ENCODE peak calls at places on chromosomes 16 and 17, in seven cellular contexts. E is stomach, Y is transverse colon, D is GM12878, V is K562, K is upper lobe of left lung, J is H1. G is an unnamed sample.

GRCh38 chr17:14301279-14301760 is 439 bp downstream of the HS3ST3B1 start:
- DNase-seq in E (peak; percentile 27), Y (no peak), D (no peak), V (peak; percentile 15), K (no peak), J (no peak), G (no peak)

GRCh38 chr16:29311636-29312344 is 94.7 kb downstream of the NPIPB11 start:
- DNase-seq in E (no peak), Y (no peak), D (no peak), V (no peak), K (no peak), J (no peak), G (peak; percentile 57)

GRCh38 chr17:17628388-17629008 is 37.0 kb upstream of the PEMT start:
- DNase-seq in E (peak; percentile 46), Y (peak; percentile 54), D (peak; percentile 15), V (no peak), K (no peak), J (no peak), G (no peak)

GRCh38 chr17:29613371-29613837 is 9.3 kb downstream of the CORO6 start:
- DNase-seq in E (peak; percentile 93), Y (peak; percentile 95), D (no peak), V (no peak), K (peak; percentile 93), J (no peak), G (peak; percentile 98)

GRCh38 chr16:85583491-85584181 is 29.5 kb upstream of the GSE1 start:
- DNase-seq in E (no peak), Y (no peak), D (no peak), V (no peak), K (no peak), J (peak; percentile 51), G (no peak)

GRCh38 chr16:30786115-30786935 is 680 bp downstream of the ZNF629 start:
- DNase-seq in E (peak; percentile 41), Y (peak; percentile 46), D (no peak), V (peak; percentile 85), K (peak; percentile 44), J (no peak), G (no peak)

GRCh38 chr17:76085066-76085730 is 6.2 kb downstream of the ZACN start:
- DNase-seq in E (no peak), Y (no peak), D (no peak), V (no peak), K (no peak), J (no peak), G (no peak)

GRCh38 chr16:13988038-13988437 is 68.1 kb downstream of the ERCC4 start:
- DNase-seq in E (no peak), Y (no peak), D (no peak), V (no peak), K (no peak), J (no peak), G (no peak)

GRCh38 chr16:67919618-67920210 is 11.9 kb downstream of the CTRL start:
- DNase-seq in E (no peak), Y (no peak), D (no peak), V (no peak), K (no peak), J (no peak), G (no peak)

GRCh38 chr17:47915667-47916242 is 19.7 kb downstream of the SP2 start:
- DNase-seq in E (no peak), Y (no peak), D (no peak), V (no peak), K (no peak), J (no peak), G (no peak)

GRCh38 chr17:1710807-1711553 is 803 bp upstream of the TLCD2 start:
- DNase-seq in E (no peak), Y (no peak), D (no peak), V (no peak), K (peak; percentile 37), J (no peak), G (no peak)

GRCh38 chr17:1713878-1714487 is 3.8 kb upstream of the TLCD2 start:
- DNase-seq in E (peak; percentile 54), Y (peak; percentile 71), D (no peak), V (no peak), K (no peak), J (no peak), G (no peak)

GRCh38 chr17:1711804-1712203 is 1.6 kb upstream of the TLCD2 start:
- DNase-seq in E (no peak), Y (no peak), D (no peak), V (no peak), K (no peak), J (no peak), G (no peak)

GRCh38 chr17:1713160-1713877 is 3.1 kb upstream of the TLCD2 start:
- DNase-seq in E (no peak), Y (no peak), D (no peak), V (peak; percentile 41), K (no peak), J (no peak), G (no peak)

DNA sequence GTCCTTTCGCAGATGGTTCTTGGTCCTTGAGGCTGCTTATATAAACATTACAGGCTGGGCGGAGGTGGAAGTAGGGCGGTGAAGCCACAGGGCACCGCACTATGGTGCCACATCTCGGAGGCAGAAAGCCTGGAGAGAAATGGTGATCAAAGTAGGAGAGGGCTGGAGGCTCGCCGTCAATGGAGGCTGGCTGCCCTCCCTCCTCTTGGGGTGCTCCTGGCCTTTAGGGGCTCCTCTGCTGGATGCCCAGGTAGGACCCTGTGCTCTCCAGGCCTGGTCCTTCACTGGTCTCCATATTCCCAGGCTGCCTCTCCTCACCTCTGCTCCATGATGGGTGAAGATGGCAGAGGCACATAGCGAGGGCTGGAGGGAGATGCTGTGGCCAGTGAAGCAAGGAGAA is 2.1 kb upstream of the TLCD2 start:
- DNase-seq in E (no peak), Y (no peak), D (no peak), V (no peak), K (no peak), J (no peak), G (no peak)
- TF ChIP-seq EP300 in E (no peak), Y (no peak), D (no peak), V (no peak), K (no peak), J (no peak), G (no peak)

DNA sequence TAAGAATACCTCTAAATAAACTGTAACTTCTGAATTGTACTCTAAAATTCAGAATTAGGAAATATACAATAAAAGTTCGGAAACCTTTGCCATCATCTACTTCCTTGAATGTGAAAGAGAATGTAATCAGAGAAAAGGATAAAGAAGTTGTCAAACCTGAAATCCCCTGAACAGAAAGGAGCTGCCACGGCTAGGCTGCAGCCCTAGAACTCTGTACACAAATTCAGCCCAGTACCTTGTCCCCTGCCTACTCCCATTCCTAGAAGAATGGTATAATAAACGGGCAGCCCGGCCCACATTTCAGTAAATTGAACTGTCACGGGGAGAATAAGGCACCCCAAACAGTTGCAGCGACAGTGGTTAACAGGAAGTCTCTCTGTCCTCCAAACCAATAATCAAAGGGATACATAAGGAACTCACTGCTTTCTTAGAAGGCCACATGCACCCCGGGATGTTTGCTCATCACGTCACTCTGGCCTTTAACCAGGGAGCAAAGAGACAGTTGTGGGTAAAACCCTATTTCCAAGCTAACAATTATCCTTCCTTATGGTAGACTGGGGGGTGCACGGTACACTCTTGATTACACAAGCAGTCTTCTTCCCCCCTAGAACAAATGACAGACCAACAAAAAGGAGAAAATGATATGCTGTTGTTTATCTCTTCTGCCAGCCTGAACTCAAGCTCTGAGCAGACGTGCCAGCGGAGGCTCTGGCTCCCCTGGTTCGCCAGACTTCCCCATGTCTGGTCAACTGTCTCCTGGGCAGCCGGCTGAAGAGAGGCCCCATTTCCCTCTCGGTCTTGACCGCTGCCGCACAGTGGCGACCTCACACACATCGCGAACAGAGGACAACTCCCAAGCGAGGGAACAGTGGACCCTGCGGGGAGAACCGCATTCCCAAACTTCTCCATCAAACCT is 24.5 kb upstream of the RFFL start:
- DNase-seq in E (peak; percentile 58), Y (peak; percentile 72), D (no peak), V (no peak), K (peak; percentile 65), J (no peak), G (peak; percentile 82)
- TF ChIP-seq POLR2AphosphoS5 in E (peak; percentile 55), Y (peak; percentile 72), D (peak; percentile 69), V (no peak), K (no peak), J (no peak), G (peak; percentile 40)

GRCh38 chr17:49759203-49759602 is 4.7 kb downstream of the FAM117A start:
- DNase-seq in E (no peak), Y (no peak), D (no peak), V (no peak), K (no peak), J (no peak), G (no peak)
- H3K4me1 ChIP-seq in E (peaks cover 49% of the 10 kb centered on the region), Y (peaks cover 3% of the 10 kb centered on the region), D (peaks cover 22% of the 10 kb centered on the region), V (peaks cover 30% of the 10 kb centered on the region), K (peaks cover 27% of the 10 kb centered on the region), J (no peaks in the 10 kb centered on the region), G (peaks cover 50% of the 10 kb centered on the region)

DNA sequence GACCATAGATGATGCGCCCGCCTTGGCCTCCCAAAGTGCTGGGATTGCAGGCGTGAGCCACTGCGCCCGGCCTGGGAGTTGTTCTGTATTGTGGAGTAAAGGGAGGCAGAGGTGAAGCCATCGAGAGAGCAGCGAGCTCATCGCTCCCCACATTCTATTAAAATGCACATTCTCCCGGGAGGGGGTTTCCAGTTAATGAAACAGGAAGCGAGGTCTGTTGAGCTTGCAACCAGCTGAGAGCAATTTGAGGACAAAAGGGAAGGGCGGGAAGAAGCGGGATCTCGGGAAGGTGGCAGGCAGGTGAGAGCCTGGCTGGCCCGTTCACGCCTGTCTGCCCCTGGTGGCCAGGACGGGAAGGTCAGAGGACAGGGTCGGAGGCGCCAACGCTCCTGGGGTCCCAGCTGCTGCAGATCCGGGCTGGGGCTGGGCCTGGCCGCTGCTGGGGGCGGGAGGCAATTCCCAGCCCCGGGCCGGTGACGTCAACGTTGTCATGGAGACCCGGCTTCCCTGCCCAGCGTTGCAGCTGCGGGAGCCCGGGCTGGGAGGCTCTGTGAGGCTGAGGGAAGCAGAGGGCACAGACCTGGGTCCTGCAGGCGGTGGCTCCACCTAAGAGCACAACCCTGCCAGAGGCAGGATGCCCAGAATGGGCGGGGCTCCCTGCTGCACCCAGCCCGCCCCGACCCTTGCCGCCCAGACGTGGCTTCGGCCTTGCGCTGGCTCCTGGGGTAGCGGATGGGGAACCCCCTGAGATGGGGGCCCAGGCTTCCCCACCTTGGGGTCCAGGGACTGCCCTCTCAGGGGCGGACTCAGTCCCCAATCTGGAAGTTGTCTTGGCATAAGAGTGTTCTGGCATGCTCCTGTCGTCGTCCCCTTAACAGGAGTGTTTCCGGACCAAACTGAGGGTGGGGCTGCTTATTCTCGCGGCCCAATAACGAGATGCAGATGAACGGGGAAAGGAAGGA is 48.7 kb upstream of the PLCG2 start:
- DNase-seq in E (peak; percentile 89), Y (peak; percentile 87), D (no peak), V (peak; percentile 86), K (peak; percentile 92), J (peak; percentile 99), G (peak; percentile 95)
- TF ChIP-seq EP300 in E (no peak), Y (no peak), D (no peak), V (no peak), K (no peak), J (no peak), G (no peak)

DNA sequence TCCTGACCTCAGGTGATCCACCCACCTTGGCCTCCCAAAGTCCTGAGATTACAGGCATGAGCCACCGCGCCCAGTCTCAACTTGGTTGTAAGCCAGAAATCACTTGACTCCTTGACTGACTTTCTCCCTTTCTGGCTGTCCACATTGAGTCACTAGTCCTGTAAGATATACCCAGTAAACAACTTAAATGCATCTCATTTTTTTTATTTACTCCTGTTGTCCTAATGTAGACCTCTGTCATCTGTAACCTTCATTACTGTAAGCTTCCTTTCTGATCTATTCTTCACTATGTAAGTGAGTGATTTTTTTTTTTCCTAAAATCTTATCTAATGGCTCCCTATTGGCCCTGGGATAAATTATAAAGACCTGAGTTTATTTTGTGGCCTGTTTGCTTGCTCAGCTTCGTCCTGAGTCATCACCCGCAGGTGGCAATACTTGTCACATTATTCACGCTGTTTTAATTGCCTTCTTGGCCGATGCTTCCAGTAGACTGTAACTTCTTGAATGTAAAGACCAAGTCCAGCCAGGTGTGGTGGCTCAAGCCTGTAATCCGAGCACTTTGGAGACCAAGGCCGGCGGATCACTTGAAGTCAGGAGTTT is 41.0 kb downstream of the PAFAH1B1 start:
- DNase-seq in E (peak; percentile 38), Y (peak; percentile 41), D (no peak), V (no peak), K (peak; percentile 27), J (no peak), G (no peak)
- TF ChIP-seq POLR2AphosphoS5 in E (peak; percentile 50), Y (no peak), D (no peak), V (no peak), K (no peak), J (no peak), G (no peak)